ENCODE peak calls at places on chromosome 2, in five cellular contexts. P is right cardiac atrium, T is SJSA1, G is body of pancreas, C is left ventricle myocardium inferior. M is an unnamed sample.

GRCh38 chr2:159903404-159904126 is 105.6 kb upstream of the CD302 start:
- DNase-seq in C (no peak), G (peak; percentile 19), T (no peak), P (peak; percentile 48), M (peak; percentile 46)

GRCh38 chr2:173669271-173669853 is 295.8 kb downstream of the SP3 start:
- DNase-seq in C (no peak), G (no peak), P (no peak), T (no peak), M (no peak)

GRCh38 chr2:241629762-241630435 is 7.1 kb downstream of the THAP4 start:
- DNase-seq in G (no peak), T (no peak), P (no peak), C (no peak), M (no peak)

GRCh38 chr2:127611076-127611925 is 34.7 kb upstream of the GPR17 start:
- DNase-seq in P (peak; percentile 18), G (no peak), T (peak; percentile 33), C (no peak), M (peak; percentile 17)

GRCh38 chr2:181546086-181546485 is 88.9 kb downstream of the ITGA4 start:
- DNase-seq in T (no peak), G (no peak), C (no peak), P (no peak), M (no peak)

GRCh38 chr2:149487189-149487588 is 100.4 kb downstream of the MMADHC start:
- DNase-seq in C (no peak), G (no peak), P (no peak), T (no peak), M (no peak)

GRCh38 chr2:173164361-173164760 is 88.7 kb downstream of the MAP3K20 start:
- DNase-seq in T (no peak), G (no peak), C (no peak), P (no peak), M (no peak)

GRCh38 chr2:123116595-123116994 is 908.5 kb upstream of the CNTNAP5 start:
- DNase-seq in G (no peak), C (no peak), P (no peak), T (no peak), M (no peak)

GRCh38 chr2:48529189-48529588 is 765 bp upstream of the STON1 start:
- DNase-seq in C (no peak), T (no peak), P (no peak), G (no peak), M (no peak)

GRCh38 chr2:173446722-173447121 is 92.0 kb downstream of the CDCA7 start:
- DNase-seq in G (no peak), T (no peak), P (no peak), C (no peak), M (no peak)

DNA sequence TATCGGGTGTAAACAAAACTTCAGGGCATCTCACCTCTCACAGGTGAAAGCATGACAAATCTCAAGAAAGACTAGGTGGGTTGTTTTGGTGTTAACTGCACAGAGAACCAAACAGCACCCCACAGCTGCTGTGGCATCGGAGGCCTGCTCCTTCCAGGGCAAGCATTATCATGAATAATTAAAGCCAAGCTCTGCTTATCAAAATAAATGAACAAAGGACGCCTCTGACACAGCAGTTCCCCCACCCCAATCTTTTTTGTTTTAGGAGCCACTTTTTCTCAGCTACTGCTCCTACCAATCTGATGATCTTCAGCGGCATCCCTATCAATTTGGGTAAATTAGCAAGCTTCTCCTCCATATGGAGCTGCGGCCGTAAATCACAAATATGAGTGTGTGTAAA is 58.6 kb downstream of the KLF7 start:
- DNase-seq in G (no peak), C (no peak), P (no peak), T (no peak), M (no peak)
- H3K4me3 ChIP-seq in G (no peak overlapping the region), C (no peak overlapping the region), P (no peak overlapping the region), T (no peak overlapping the region), M (no peak overlapping the region)

DNA sequence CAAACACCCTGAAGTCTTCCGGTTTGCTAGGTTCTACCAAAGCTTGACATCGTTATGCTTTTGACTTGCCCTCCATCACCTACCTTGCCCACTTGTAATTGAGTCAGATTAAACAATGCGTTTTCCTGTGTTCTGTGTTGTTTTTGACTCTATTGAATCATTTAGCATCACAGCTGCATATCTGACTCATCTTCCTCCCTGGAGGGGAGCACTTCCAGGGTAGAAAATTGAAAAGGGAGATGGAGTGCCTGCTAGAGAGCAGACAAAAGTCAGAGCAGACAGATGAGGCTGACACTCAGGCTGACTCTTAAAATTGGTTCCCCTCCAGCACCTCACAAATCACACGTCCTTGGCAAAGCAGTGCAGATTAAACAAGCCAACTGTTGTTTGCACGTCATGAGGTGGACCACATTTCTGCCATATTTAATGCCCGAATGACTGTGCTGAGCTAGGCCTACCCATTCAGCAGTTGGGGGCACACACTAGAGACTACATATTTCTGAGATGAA is 2.2 kb downstream of the MPP4 start:
- DNase-seq in T (peak; percentile 49), C (no peak), P (no peak), G (no peak), M (no peak)
- H3K27ac ChIP-seq in T (peak overlapping the region; percentile 78), C (peak overlapping the region; percentile 6), P (no peak overlapping the region), G (no peak overlapping the region), M (no peak overlapping the region)

DNA sequence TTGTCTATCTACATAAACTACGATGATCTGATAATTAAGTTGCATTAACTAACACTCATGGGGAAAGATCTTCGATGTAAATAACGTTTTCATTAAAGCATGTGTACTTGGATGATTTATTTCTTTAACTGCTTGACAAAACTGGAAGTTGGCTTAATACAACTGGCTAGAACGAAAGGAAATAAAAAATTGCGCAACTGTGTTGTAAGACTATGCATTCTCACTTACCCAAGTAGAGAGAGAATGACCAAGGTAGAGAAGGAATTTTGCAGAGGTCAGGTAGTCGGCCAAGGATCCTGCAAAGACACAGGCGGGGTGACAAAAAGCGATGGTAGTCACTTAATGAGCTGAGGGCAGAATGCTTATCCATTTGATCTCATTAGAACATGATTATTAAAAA is 1.0 kb downstream of the SLC40A1 start:
- DNase-seq in P (no peak), T (no peak), C (no peak), G (no peak), M (no peak)
- H3K4me3 ChIP-seq in P (peak overlapping the region; percentile 79), T (no peak overlapping the region), C (peak overlapping the region; percentile 86), G (peak overlapping the region; percentile 31), M (peak overlapping the region; percentile 58)

GRCh38 chr2:136214801-136215200 is 96.9 kb upstream of the CXCR4 start:
- DNase-seq in T (no peak), C (no peak), G (no peak), P (no peak), M (no peak)

GRCh38 chr2:136212426-136213378 is 94.8 kb upstream of the CXCR4 start:
- DNase-seq in C (no peak), P (no peak), T (no peak), G (no peak), M (no peak)

GRCh38 chr2:136215449-136215848 is 97.5 kb upstream of the CXCR4 start:
- DNase-seq in C (no peak), G (no peak), T (no peak), P (no peak), M (no peak)

GRCh38 chr2:136214284-136214683 is 96.3 kb upstream of the CXCR4 start:
- DNase-seq in P (no peak), G (no peak), T (no peak), C (no peak), M (no peak)

GRCh38 chr2:136213836-136214235 is 95.9 kb upstream of the CXCR4 start:
- DNase-seq in G (no peak), C (no peak), P (no peak), T (no peak), M (no peak)
- H3K27ac ChIP-seq in G (no peak overlapping the region), C (no peak overlapping the region), P (no peak overlapping the region), T (no peak overlapping the region), M (peak overlapping the region; percentile 18)

DNA sequence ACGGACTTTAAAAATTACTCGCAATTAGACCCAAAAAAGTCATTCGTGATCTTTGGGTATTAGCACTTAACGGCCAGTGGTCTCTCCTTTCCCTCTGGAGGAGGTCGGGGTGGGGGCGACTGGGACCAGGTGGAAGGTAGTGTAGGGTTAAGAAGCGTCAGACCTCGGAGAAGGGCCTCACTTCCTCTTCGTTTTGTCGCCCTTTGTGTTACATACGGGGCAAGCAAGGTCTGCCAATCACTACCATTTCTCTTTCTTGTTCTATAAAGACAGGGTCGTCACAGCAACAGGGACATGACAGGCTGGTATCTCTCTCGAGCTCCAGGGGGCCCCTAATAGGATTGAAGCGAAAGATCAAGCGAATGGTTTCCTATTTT is 136.6 kb downstream of the INSIG2 start:
- DNase-seq in C (no peak), T (no peak), P (no peak), G (no peak), M (no peak)
- H3K4me3 ChIP-seq in C (peak overlapping the region; percentile 62), T (no peak overlapping the region), P (no peak overlapping the region), G (no peak overlapping the region), M (no peak overlapping the region)

DNA sequence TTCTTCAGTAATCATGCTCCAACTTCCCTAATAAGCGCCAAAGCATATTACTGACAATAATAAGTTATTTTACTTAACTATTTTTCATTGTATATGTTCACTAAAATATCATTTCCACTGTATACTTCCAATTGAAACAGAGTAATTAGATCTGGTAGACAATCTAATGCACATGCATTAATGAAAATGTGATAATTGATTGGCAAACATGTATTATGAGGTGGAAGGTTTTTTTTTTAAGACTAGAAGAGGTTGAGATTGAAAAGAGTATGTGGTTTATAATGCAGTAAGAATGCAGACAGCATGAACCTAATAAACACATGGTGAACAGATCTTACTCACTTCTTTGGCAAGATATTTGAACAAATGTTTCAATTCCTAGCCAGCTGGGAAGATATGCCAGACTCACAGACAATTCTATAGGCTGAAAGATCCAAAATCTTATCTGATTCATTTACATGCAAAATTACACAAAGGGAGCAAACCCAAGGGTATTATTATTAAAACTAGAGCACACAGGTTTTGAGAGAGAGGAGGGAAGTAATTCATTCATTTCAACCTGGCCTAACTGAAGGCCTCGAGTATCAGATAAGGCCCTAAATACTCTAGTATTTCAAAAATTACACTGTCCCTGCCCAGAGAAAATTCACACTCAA is 2.8 kb downstream of the NCKAP1 start:
- DNase-seq in P (no peak), T (no peak), G (no peak), C (no peak), M (no peak)
- H3K27ac ChIP-seq in P (no peak overlapping the region), T (no peak overlapping the region), G (peak overlapping the region; percentile 91), C (peak overlapping the region; percentile 98), M (peak overlapping the region; percentile 99)

GRCh38 chr2:45253151-45253550 is 243.9 kb upstream of the SIX2 start:
- DNase-seq in G (no peak), T (no peak), C (no peak), P (no peak), M (no peak)
- H3K4me3 ChIP-seq in G (no peak overlapping the region), T (no peak overlapping the region), C (no peak overlapping the region), P (no peak overlapping the region), M (no peak overlapping the region)

M was measured in stomach.